ENCODE peak calls at places on chromosomes 2 and 18, in ten cellular contexts. One of them, this sample, is unnamed.

GRCh38 chr18:55320399-55321255 is 267.4 kb downstream of the TCF4 start:
- DNase-seq in NCI-H2171 treated with DMSO at 0.1 percent for 48 hours: peak; percentile 89
- DNase-seq in SIG-M5: no peak
- DNase-seq in NCI-H1105 treated with DMSO at 0.1 percent for 48 hours: peak; percentile 57
- DNase-seq in stimulated activated CD4-positive, alpha-beta T cell treated with anti-CD3 and anti-CD28 coated beads, TNF-alpha, amount 100 ng/mL, for 1 hour: no peak
- DNase-seq in skeletal muscle cell: no peak
- DNase-seq in DMS 273 treated with DMSO at 0.1 percent for 48 hours: peak; percentile 32
- DNase-seq in foreskin fibroblast: no peak
- DNase-seq in T follicular helper cell: no peak
- DNase-seq in neuronal stem cell: no peak
- DNase-seq in this sample: peak; percentile 57

GRCh38 chr2:144943293-144943941 is 423.5 kb upstream of the ZEB2 start:
- DNase-seq in T follicular helper cell: no peak
- DNase-seq in DMS 273 treated with DMSO at 0.1 percent for 48 hours: no peak
- DNase-seq in skeletal muscle cell: no peak
- DNase-seq in NCI-H2171 treated with DMSO at 0.1 percent for 48 hours: no peak
- DNase-seq in NCI-H1105 treated with DMSO at 0.1 percent for 48 hours: no peak
- DNase-seq in foreskin fibroblast: no peak
- DNase-seq in neuronal stem cell: no peak
- DNase-seq in SIG-M5: no peak
- DNase-seq in stimulated activated CD4-positive, alpha-beta T cell treated with anti-CD3 and anti-CD28 coated beads, TNF-alpha, amount 100 ng/mL, for 1 hour: no peak
- DNase-seq in this sample: no peak

GRCh38 chr2:19435815-19436214 is 77.4 kb upstream of the OSR1 start:
- DNase-seq in SIG-M5: no peak
- DNase-seq in stimulated activated CD4-positive, alpha-beta T cell treated with anti-CD3 and anti-CD28 coated beads, TNF-alpha, amount 100 ng/mL, for 1 hour: no peak
- DNase-seq in foreskin fibroblast: peak; percentile 23
- DNase-seq in NCI-H1105 treated with DMSO at 0.1 percent for 48 hours: no peak
- DNase-seq in NCI-H2171 treated with DMSO at 0.1 percent for 48 hours: peak; percentile 23
- DNase-seq in T follicular helper cell: no peak
- DNase-seq in skeletal muscle cell: no peak
- DNase-seq in DMS 273 treated with DMSO at 0.1 percent for 48 hours: no peak
- DNase-seq in neuronal stem cell: no peak
- DNase-seq in this sample: no peak

GRCh38 chr2:8094571-8094970 is 587.3 kb upstream of the ID2 start:
- DNase-seq in stimulated activated CD4-positive, alpha-beta T cell treated with anti-CD3 and anti-CD28 coated beads, TNF-alpha, amount 100 ng/mL, for 1 hour: no peak
- DNase-seq in skeletal muscle cell: peak; percentile 40
- DNase-seq in NCI-H1105 treated with DMSO at 0.1 percent for 48 hours: no peak
- DNase-seq in SIG-M5: no peak
- DNase-seq in neuronal stem cell: no peak
- DNase-seq in NCI-H2171 treated with DMSO at 0.1 percent for 48 hours: no peak
- DNase-seq in T follicular helper cell: no peak
- DNase-seq in DMS 273 treated with DMSO at 0.1 percent for 48 hours: no peak
- DNase-seq in foreskin fibroblast: no peak
- DNase-seq in this sample: no peak

GRCh38 chr2:241894681-241895426 is 25.3 kb downstream of the RTP5 start:
- DNase-seq in skeletal muscle cell: no peak
- DNase-seq in foreskin fibroblast: no peak
- DNase-seq in SIG-M5: no peak
- DNase-seq in neuronal stem cell: no peak
- DNase-seq in stimulated activated CD4-positive, alpha-beta T cell treated with anti-CD3 and anti-CD28 coated beads, TNF-alpha, amount 100 ng/mL, for 1 hour: no peak
- DNase-seq in DMS 273 treated with DMSO at 0.1 percent for 48 hours: no peak
- DNase-seq in NCI-H2171 treated with DMSO at 0.1 percent for 48 hours: no peak
- DNase-seq in NCI-H1105 treated with DMSO at 0.1 percent for 48 hours: no peak
- DNase-seq in T follicular helper cell: no peak
- DNase-seq in this sample: no peak

GRCh38 chr2:177147093-177147694 is 65.4 kb upstream of the HNRNPA3 start:
- DNase-seq in SIG-M5: no peak
- DNase-seq in DMS 273 treated with DMSO at 0.1 percent for 48 hours: peak; percentile 65
- DNase-seq in neuronal stem cell: no peak
- DNase-seq in skeletal muscle cell: no peak
- DNase-seq in NCI-H1105 treated with DMSO at 0.1 percent for 48 hours: peak; percentile 68
- DNase-seq in foreskin fibroblast: no peak
- DNase-seq in T follicular helper cell: no peak
- DNase-seq in stimulated activated CD4-positive, alpha-beta T cell treated with anti-CD3 and anti-CD28 coated beads, TNF-alpha, amount 100 ng/mL, for 1 hour: no peak
- DNase-seq in NCI-H2171 treated with DMSO at 0.1 percent for 48 hours: peak; percentile 82
- DNase-seq in this sample: peak; percentile 90

GRCh38 chr2:181243319-181243718 is 213.9 kb upstream of the ITGA4 start:
- DNase-seq in SIG-M5: no peak
- DNase-seq in stimulated activated CD4-positive, alpha-beta T cell treated with anti-CD3 and anti-CD28 coated beads, TNF-alpha, amount 100 ng/mL, for 1 hour: no peak
- DNase-seq in skeletal muscle cell: no peak
- DNase-seq in NCI-H1105 treated with DMSO at 0.1 percent for 48 hours: no peak
- DNase-seq in neuronal stem cell: no peak
- DNase-seq in NCI-H2171 treated with DMSO at 0.1 percent for 48 hours: no peak
- DNase-seq in T follicular helper cell: no peak
- DNase-seq in foreskin fibroblast: no peak
- DNase-seq in DMS 273 treated with DMSO at 0.1 percent for 48 hours: no peak
- DNase-seq in this sample: no peak

GRCh38 chr2:67526283-67526682 is 129.2 kb downstream of the ETAA1 start:
- DNase-seq in skeletal muscle cell: peak; percentile 83
- DNase-seq in foreskin fibroblast: peak; percentile 52
- DNase-seq in NCI-H2171 treated with DMSO at 0.1 percent for 48 hours: no peak
- DNase-seq in T follicular helper cell: no peak
- DNase-seq in NCI-H1105 treated with DMSO at 0.1 percent for 48 hours: no peak
- DNase-seq in neuronal stem cell: no peak
- DNase-seq in DMS 273 treated with DMSO at 0.1 percent for 48 hours: no peak
- DNase-seq in stimulated activated CD4-positive, alpha-beta T cell treated with anti-CD3 and anti-CD28 coated beads, TNF-alpha, amount 100 ng/mL, for 1 hour: no peak
- DNase-seq in SIG-M5: no peak
- DNase-seq in this sample: no peak

GRCh38 chr2:33298233-33298632 is 178.2 kb upstream of the RASGRP3 start:
- DNase-seq in stimulated activated CD4-positive, alpha-beta T cell treated with anti-CD3 and anti-CD28 coated beads, TNF-alpha, amount 100 ng/mL, for 1 hour: no peak
- DNase-seq in foreskin fibroblast: no peak
- DNase-seq in skeletal muscle cell: peak; percentile 73
- DNase-seq in NCI-H2171 treated with DMSO at 0.1 percent for 48 hours: no peak
- DNase-seq in neuronal stem cell: no peak
- DNase-seq in DMS 273 treated with DMSO at 0.1 percent for 48 hours: no peak
- DNase-seq in SIG-M5: no peak
- DNase-seq in T follicular helper cell: no peak
- DNase-seq in NCI-H1105 treated with DMSO at 0.1 percent for 48 hours: no peak
- DNase-seq in this sample: no peak

GRCh38 chr2:53397085-53397484 is 370.5 kb upstream of the CHAC2 start:
- DNase-seq in NCI-H2171 treated with DMSO at 0.1 percent for 48 hours: no peak
- DNase-seq in T follicular helper cell: no peak
- DNase-seq in NCI-H1105 treated with DMSO at 0.1 percent for 48 hours: no peak
- DNase-seq in skeletal muscle cell: no peak
- DNase-seq in neuronal stem cell: no peak
- DNase-seq in SIG-M5: no peak
- DNase-seq in stimulated activated CD4-positive, alpha-beta T cell treated with anti-CD3 and anti-CD28 coated beads, TNF-alpha, amount 100 ng/mL, for 1 hour: no peak
- DNase-seq in foreskin fibroblast: no peak
- DNase-seq in DMS 273 treated with DMSO at 0.1 percent for 48 hours: no peak
- DNase-seq in this sample: no peak

GRCh38 chr2:109218792-109219126 is 89.8 kb downstream of the SH3RF3 start:
- DNase-seq in T follicular helper cell: no peak
- DNase-seq in stimulated activated CD4-positive, alpha-beta T cell treated with anti-CD3 and anti-CD28 coated beads, TNF-alpha, amount 100 ng/mL, for 1 hour: no peak
- DNase-seq in skeletal muscle cell: no peak
- DNase-seq in neuronal stem cell: no peak
- DNase-seq in NCI-H2171 treated with DMSO at 0.1 percent for 48 hours: no peak
- DNase-seq in foreskin fibroblast: no peak
- DNase-seq in SIG-M5: no peak
- DNase-seq in DMS 273 treated with DMSO at 0.1 percent for 48 hours: no peak
- DNase-seq in NCI-H1105 treated with DMSO at 0.1 percent for 48 hours: no peak
- DNase-seq in this sample: no peak

GRCh38 chr2:12493031-12493513 is 223.7 kb upstream of the TRIB2 start:
- DNase-seq in DMS 273 treated with DMSO at 0.1 percent for 48 hours: no peak
- DNase-seq in foreskin fibroblast: peak; percentile 51
- DNase-seq in skeletal muscle cell: no peak
- DNase-seq in neuronal stem cell: no peak
- DNase-seq in stimulated activated CD4-positive, alpha-beta T cell treated with anti-CD3 and anti-CD28 coated beads, TNF-alpha, amount 100 ng/mL, for 1 hour: no peak
- DNase-seq in NCI-H1105 treated with DMSO at 0.1 percent for 48 hours: no peak
- DNase-seq in T follicular helper cell: peak; percentile 15
- DNase-seq in SIG-M5: no peak
- DNase-seq in NCI-H2171 treated with DMSO at 0.1 percent for 48 hours: no peak
- DNase-seq in this sample: no peak

GRCh38 chr18:54004828-54005227 is 219.6 kb downstream of the MBD2 start:
- DNase-seq in DMS 273 treated with DMSO at 0.1 percent for 48 hours: no peak
- DNase-seq in neuronal stem cell: no peak
- DNase-seq in NCI-H1105 treated with DMSO at 0.1 percent for 48 hours: no peak
- DNase-seq in SIG-M5: no peak
- DNase-seq in skeletal muscle cell: no peak
- DNase-seq in NCI-H2171 treated with DMSO at 0.1 percent for 48 hours: no peak
- DNase-seq in stimulated activated CD4-positive, alpha-beta T cell treated with anti-CD3 and anti-CD28 coated beads, TNF-alpha, amount 100 ng/mL, for 1 hour: no peak
- DNase-seq in foreskin fibroblast: no peak
- DNase-seq in T follicular helper cell: no peak
- DNase-seq in this sample: no peak

GRCh38 chr18:8908792-8909510 is 193.5 kb upstream of the NDUFV2 start:
- DNase-seq in skeletal muscle cell: no peak
- DNase-seq in DMS 273 treated with DMSO at 0.1 percent for 48 hours: no peak
- DNase-seq in T follicular helper cell: no peak
- DNase-seq in SIG-M5: no peak
- DNase-seq in stimulated activated CD4-positive, alpha-beta T cell treated with anti-CD3 and anti-CD28 coated beads, TNF-alpha, amount 100 ng/mL, for 1 hour: no peak
- DNase-seq in NCI-H2171 treated with DMSO at 0.1 percent for 48 hours: no peak
- DNase-seq in NCI-H1105 treated with DMSO at 0.1 percent for 48 hours: no peak
- DNase-seq in neuronal stem cell: no peak
- DNase-seq in foreskin fibroblast: no peak
- DNase-seq in this sample: no peak

GRCh38 chr2:58098254-58099096 is 51.9 kb downstream of the VRK2 start:
- DNase-seq in skeletal muscle cell: peak; percentile 36
- DNase-seq in NCI-H2171 treated with DMSO at 0.1 percent for 48 hours: no peak
- DNase-seq in foreskin fibroblast: peak; percentile 32
- DNase-seq in neuronal stem cell: no peak
- DNase-seq in NCI-H1105 treated with DMSO at 0.1 percent for 48 hours: no peak
- DNase-seq in stimulated activated CD4-positive, alpha-beta T cell treated with anti-CD3 and anti-CD28 coated beads, TNF-alpha, amount 100 ng/mL, for 1 hour: no peak
- DNase-seq in SIG-M5: no peak
- DNase-seq in DMS 273 treated with DMSO at 0.1 percent for 48 hours: no peak
- DNase-seq in T follicular helper cell: no peak
- DNase-seq in this sample: no peak

GRCh38 chr2:69242651-69243051 is 144.4 kb downstream of the GFPT1 start:
- DNase-seq in T follicular helper cell: no peak
- DNase-seq in NCI-H2171 treated with DMSO at 0.1 percent for 48 hours: peak; percentile 57
- DNase-seq in SIG-M5: no peak
- DNase-seq in DMS 273 treated with DMSO at 0.1 percent for 48 hours: no peak
- DNase-seq in NCI-H1105 treated with DMSO at 0.1 percent for 48 hours: no peak
- DNase-seq in foreskin fibroblast: peak; percentile 84
- DNase-seq in neuronal stem cell: no peak
- DNase-seq in stimulated activated CD4-positive, alpha-beta T cell treated with anti-CD3 and anti-CD28 coated beads, TNF-alpha, amount 100 ng/mL, for 1 hour: no peak
- DNase-seq in skeletal muscle cell: peak; percentile 89
- DNase-seq in this sample: no peak

GRCh38 chr2:23291274-23291673 is 93.7 kb upstream of the KLHL29 start:
- DNase-seq in SIG-M5: no peak
- DNase-seq in T follicular helper cell: no peak
- DNase-seq in neuronal stem cell: no peak
- DNase-seq in skeletal muscle cell: no peak
- DNase-seq in foreskin fibroblast: no peak
- DNase-seq in NCI-H1105 treated with DMSO at 0.1 percent for 48 hours: no peak
- DNase-seq in DMS 273 treated with DMSO at 0.1 percent for 48 hours: no peak
- DNase-seq in NCI-H2171 treated with DMSO at 0.1 percent for 48 hours: no peak
- DNase-seq in stimulated activated CD4-positive, alpha-beta T cell treated with anti-CD3 and anti-CD28 coated beads, TNF-alpha, amount 100 ng/mL, for 1 hour: no peak
- DNase-seq in this sample: no peak

This sample was measured in NCI-H1694 treated with DMSO at 0.1 percent for 48 hours.